ENCODE peak calls at places on chromosomes 16 and 17, in six cellular contexts. L is A549, T is endothelial cell of umbilical vein, U is GM12878, C is K562, M is HepG2. E is an unnamed sample.

GRCh38 chr17:80793851-80794267 is 197.8 kb upstream of the CHMP6 start:
- DNase-seq in L (no peak), T (peak), U (no peak), C (no peak), M (no peak), E (no peak)

GRCh38 chr17:62703269-62703775 is 75.9 kb downstream of the MRC2 start:
- DNase-seq in L (peak), T (peak), U (no peak), C (no peak), M (no peak), E (no peak)

GRCh38 chr16:4576008-4576407 is 19.9 kb downstream of the C16orf96 start:
- DNase-seq in L (no peak), T (no peak), U (no peak), C (no peak), M (no peak), E (no peak)

GRCh38 chr17:78255953-78256704 is 24.7 kb downstream of the TMEM235 start:
- DNase-seq in L (no peak), T (no peak), U (no peak), C (no peak), M (no peak), E (no peak)

GRCh38 chr17:80882323-80882722 is 109.3 kb upstream of the CHMP6 start:
- DNase-seq in L (no peak), T (no peak), U (no peak), C (no peak), M (no peak), E (no peak)

GRCh38 chr17:55089955-55090573 is 121.5 kb downstream of the STXBP4 start:
- DNase-seq in L (peak), T (no peak), U (peak), C (peak), M (peak), E (peak)

GRCh38 chr16:16013812-16014211 is 64.4 kb downstream of the ABCC1 start:
- DNase-seq in L (no peak), T (no peak), U (no peak), C (no peak), M (no peak), E (no peak)

GRCh38 chr16:46884513-46885293 is 541 bp downstream of the GPT2 start:
- DNase-seq in L (no peak), T (peak), U (no peak), C (peak), M (no peak), E (peak)

GRCh38 chr17:75535119-75535537 is 9.6 kb downstream of the LLGL2 start:
- DNase-seq in L (no peak), T (no peak), U (peak), C (no peak), M (no peak), E (no peak)

GRCh38 chr16:69798466-69798865 is 36.3 kb downstream of the WWP2 start:
- DNase-seq in L (no peak), T (no peak), U (no peak), C (no peak), M (no peak), E (no peak)

GRCh38 chr16:66247516-66248089 is 118.9 kb upstream of the CDH5 start:
- DNase-seq in L (no peak), T (no peak), U (no peak), C (no peak), M (no peak), E (no peak)

GRCh38 chr16:53745753-53746258 is 41.9 kb downstream of the FTO start:
- DNase-seq in L (peak), T (no peak), U (no peak), C (peak), M (no peak), E (no peak)

GRCh38 chr17:63844293-63844672 is 1.8 kb upstream of the SMARCD2 start:
- DNase-seq in L (no peak), T (peak), U (no peak), C (peak), M (no peak), E (no peak)

GRCh38 chr17:69578385-69578936 is 164.0 kb downstream of the MAP2K6 start:
- DNase-seq in L (no peak), T (no peak), U (no peak), C (no peak), M (no peak), E (no peak)

GRCh38 chr16:30997887-30998711 is 12.3 kb downstream of the STX1B start:
- DNase-seq in L (peak), T (no peak), U (no peak), C (no peak), M (peak), E (no peak)
- TF ChIP-seq POLR2A in L (no peak), T (no peak), U (no peak), C (no peak), M (no peak), E (no peak)

GRCh38 chr16:88764913-88765349 is 20.1 kb downstream of the PIEZO1 start:
- DNase-seq in L (no peak), T (no peak), U (no peak), C (no peak), M (no peak), E (no peak)
- TF ChIP-seq MAX in L (no peak), T (no peak), U (no peak), C (no peak), M (no peak), E (no peak)

GRCh38 chr16:86391486-86391885 is 118.8 kb upstream of the FOXF1 start:
- DNase-seq in L (no peak), T (no peak), U (no peak), C (no peak), M (no peak), E (no peak)

GRCh38 chr16:86388976-86389375 is 121.4 kb upstream of the FOXF1 start:
- DNase-seq in L (no peak), T (peak), U (no peak), C (no peak), M (no peak), E (no peak)

GRCh38 chr16:86390335-86390734 is 120.0 kb upstream of the FOXF1 start:
- DNase-seq in L (no peak), T (no peak), U (no peak), C (no peak), M (no peak), E (no peak)

GRCh38 chr16:86387461-86388440 is 122.6 kb upstream of the FOXF1 start:
- DNase-seq in L (peak), T (peak), U (no peak), C (peak), M (no peak), E (peak)

DNA sequence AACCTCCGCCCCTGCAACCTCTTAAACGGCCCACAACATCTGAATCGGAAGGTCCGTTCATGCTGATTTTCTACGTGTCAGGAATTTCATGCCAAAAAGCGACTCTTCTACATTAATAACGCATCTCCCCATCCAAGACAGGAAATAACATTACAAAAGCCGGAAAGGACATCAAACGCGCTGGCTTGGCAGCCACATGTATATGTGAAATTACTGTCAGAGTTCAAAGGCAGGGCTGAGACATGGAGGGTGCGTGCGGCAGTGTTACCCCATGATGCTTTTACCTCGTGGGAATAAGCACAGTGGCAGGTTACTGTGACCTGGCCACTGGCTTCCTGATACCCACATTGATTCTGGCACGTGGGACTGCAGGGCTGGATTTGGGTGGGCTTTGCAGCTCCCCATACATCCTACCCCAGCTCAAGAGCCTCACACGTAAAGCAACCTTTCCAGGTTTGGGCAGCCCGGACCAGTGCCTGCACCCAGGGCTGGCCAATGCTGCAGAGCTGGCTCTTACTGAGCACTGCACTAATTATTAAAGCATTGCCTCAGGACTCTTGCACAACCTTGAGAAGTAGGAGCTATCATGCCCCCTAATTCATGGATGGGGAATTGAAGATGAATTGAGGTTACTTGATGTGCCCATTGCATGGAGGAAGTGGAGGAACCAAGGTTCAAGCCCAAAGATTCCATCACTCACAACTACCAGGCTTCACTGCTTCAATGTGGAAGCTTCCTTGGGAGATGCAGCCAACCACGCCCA is 120.6 kb upstream of the FOXF1 start:
- DNase-seq in L (no peak), T (peak), U (no peak), C (no peak), M (no peak), E (no peak)
- TF ChIP-seq MYC in L (no peak), T (no peak), U (no peak), C (no peak), M (no peak), E (no peak)

GRCh38 chr17:50905460-50905803 is 39.3 kb upstream of the TOB1 start:
- DNase-seq in L (no peak), T (no peak), U (no peak), C (no peak), M (peak), E (no peak)
- TF ChIP-seq POLR2A in L (no peak), T (no peak), U (no peak), C (no peak), M (peak), E (no peak)

DNA sequence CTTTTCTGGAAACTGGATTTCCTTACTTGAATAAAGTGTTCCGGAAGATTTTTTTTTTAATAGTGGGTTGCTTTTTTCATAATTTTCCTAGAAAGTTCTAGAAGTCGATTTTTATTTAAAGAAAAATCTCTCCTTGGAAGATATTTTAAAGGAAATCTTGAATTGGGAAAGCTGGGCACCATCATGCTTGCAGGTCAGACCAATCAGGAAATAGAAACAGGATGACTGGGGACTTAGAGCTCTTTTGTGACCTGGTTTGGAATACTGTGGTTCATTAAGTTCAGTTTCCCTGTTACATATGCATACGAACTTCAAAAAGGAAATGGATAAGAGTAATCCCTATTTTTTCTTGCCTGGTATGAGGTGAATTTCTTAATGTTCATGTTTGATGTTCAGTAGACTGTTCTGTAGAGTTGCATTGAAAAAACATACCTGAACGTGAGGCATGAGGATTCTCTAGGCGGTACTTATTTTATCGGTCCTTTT is 1.2 kb downstream of the NFATC3 start:
- DNase-seq in L (peak), T (peak), U (no peak), C (no peak), M (peak), E (peak)
- TF ChIP-seq MAX in L (no peak), T (no peak), U (no peak), C (no peak), M (no peak), E (no peak)

GRCh38 chr17:4543557-4544026 is 11.6 kb downstream of the MYBBP1A start:
- DNase-seq in L (no peak), T (no peak), U (no peak), C (no peak), M (no peak), E (no peak)
- TF ChIP-seq MYC in L (no peak), T (no peak), U (no peak), C (no peak), M (no peak), E (no peak)

GRCh38 chr17:34412534-34412933 is 49.5 kb upstream of the CCL1 start:
- DNase-seq in L (no peak), T (no peak), U (no peak), C (peak), M (no peak), E (no peak)

GRCh38 chr17:34412022-34412421 is 49.0 kb upstream of the CCL1 start:
- DNase-seq in L (no peak), T (no peak), U (no peak), C (no peak), M (no peak), E (no peak)

GRCh38 chr17:34414338-34414737 is 51.3 kb upstream of the CCL1 start:
- DNase-seq in L (no peak), T (no peak), U (no peak), C (no peak), M (no peak), E (no peak)

GRCh38 chr17:34412965-34413441 is 50.0 kb upstream of the CCL1 start:
- DNase-seq in L (peak), T (peak), U (no peak), C (peak), M (no peak), E (peak)

GRCh38 chr17:34413443-34414076 is 50.5 kb upstream of the CCL1 start:
- DNase-seq in L (no peak), T (no peak), U (no peak), C (peak), M (no peak), E (peak)
- TF ChIP-seq POLR2A in L (no peak), T (no peak), U (no peak), C (no peak), M (no peak), E (no peak)

E was measured in NB4.